ENCODE peak calls at places on chromosomes 12 and 14, in eight cellular contexts. F, T, C, Y, A, J, R and V are unnamed samples.

GRCh38 chr14:96077983-96078686 is 39.0 kb downstream of the C14orf132 start:
- DNase-seq in A (no peak), J (no peak), T (no peak), Y (no peak), F (no peak), C (no peak), R (no peak), V (no peak)

GRCh38 chr12:93361159-93361919 is 16.4 kb upstream of the NUDT4 start:
- DNase-seq in A (no peak), T (peak; percentile 70), C (no peak), Y (no peak), R (no peak), J (no peak), F (peak; percentile 48), V (no peak)

GRCh38 chr12:92602930-92603623 is 99.7 kb upstream of the PLEKHG7 start:
- DNase-seq in A (no peak), C (no peak), R (peak; percentile 64), F (no peak), Y (no peak), J (no peak), T (no peak), V (no peak)

GRCh38 chr14:32724864-32725550 is 213.7 kb upstream of the NPAS3 start:
- DNase-seq in Y (peak; percentile 85), J (no peak), A (no peak), C (no peak), T (peak; percentile 55), F (no peak), R (peak; percentile 92), V (no peak)

GRCh38 chr12:54036620-54037359 is 3.9 kb downstream of the HOXC5 start:
- DNase-seq in J (no peak), C (no peak), A (no peak), F (no peak), R (no peak), Y (no peak), T (no peak), V (no peak)

GRCh38 chr14:22535916-22536315 is 53.1 kb downstream of the DAD1 start:
- DNase-seq in C (no peak), R (no peak), T (no peak), J (no peak), F (no peak), Y (no peak), A (no peak), V (no peak)

GRCh38 chr12:69388371-69388770 is 28.8 kb downstream of the YEATS4 start:
- DNase-seq in A (no peak), T (peak; percentile 53), J (no peak), C (no peak), Y (peak; percentile 34), R (peak; percentile 85), F (no peak), V (no peak)

GRCh38 chr12:57552692-57553321 is 3.0 kb downstream of the KIF5A start:
- DNase-seq in C (no peak), Y (peak; percentile 20), F (no peak), A (no peak), J (no peak), T (no peak), R (peak; percentile 30), V (no peak)

GRCh38 chr12:93902192-93902591 is 225.0 kb downstream of the CRADD start:
- DNase-seq in C (no peak), T (no peak), A (no peak), F (no peak), J (no peak), R (no peak), Y (no peak), V (no peak)

GRCh38 chr12:51529586-51529985 is 61.4 kb upstream of the SCN8A start:
- DNase-seq in J (no peak), F (no peak), C (no peak), A (no peak), Y (no peak), T (no peak), R (no peak), V (no peak)

GRCh38 chr12:132131952-132132351 is 12.2 kb downstream of the DDX51 start:
- DNase-seq in C (no peak), F (no peak), J (no peak), A (no peak), R (no peak), Y (no peak), T (no peak), V (no peak)

GRCh38 chr14:53399057-53399456 is 245.9 kb upstream of the DDHD1 start:
- DNase-seq in C (no peak), F (no peak), A (no peak), J (no peak), Y (no peak), T (peak; percentile 60), R (peak; percentile 78), V (no peak)

GRCh38 chr12:57087689-57088441 is 1.0 kb upstream of the NAB2 start:
- DNase-seq in Y (peak; percentile 90), J (peak; percentile 72), T (peak; percentile 92), F (peak; percentile 86), A (peak; percentile 78), C (peak; percentile 60), R (peak; percentile 94), V (peak; percentile 86)

GRCh38 chr12:115752151-115752550 is 525.3 kb downstream of the MED13L start:
- DNase-seq in F (no peak), A (no peak), T (peak; percentile 3), R (peak; percentile 39), J (no peak), Y (no peak), C (no peak), V (no peak)

GRCh38 chr12:111430418-111431353 is 25.0 kb downstream of the SH2B3 start:
- DNase-seq in F (no peak), A (no peak), Y (no peak), R (no peak), J (peak; percentile 78), T (no peak), C (no peak), V (no peak)

GRCh38 chr12:129719426-129719825 is 184.4 kb downstream of the TMEM132D start:
- DNase-seq in T (no peak), R (no peak), C (no peak), A (no peak), F (no peak), J (no peak), Y (no peak), V (no peak)

GRCh38 chr12:84785951-84786350 is 126.6 kb downstream of the SLC6A15 start:
- DNase-seq in Y (peak; percentile 76), F (no peak), T (no peak), R (no peak), C (no peak), J (no peak), A (no peak), V (no peak)

GRCh38 chr12:84508325-84508861 is 404.2 kb downstream of the SLC6A15 start:
- DNase-seq in R (peak; percentile 67), C (no peak), J (no peak), Y (peak; percentile 46), T (peak; percentile 70), A (no peak), F (no peak), V (no peak)

GRCh38 chr14:96297000-96297399 is 41.0 kb downstream of the BDKRB1 start:
- DNase-seq in F (no peak), C (no peak), J (peak; percentile 15), A (no peak), Y (no peak), R (peak; percentile 40), T (no peak), V (no peak)

GRCh38 chr12:214005-214736 is at the start of gene SLC6A12:
- DNase-seq in C (no peak), J (no peak), F (no peak), Y (no peak), T (no peak), R (no peak), A (no peak), V (no peak)

GRCh38 chr14:104973215-104974145 is 4.7 kb downstream of the AHNAK2 start:
- DNase-seq in Y (peak; percentile 80), R (peak; percentile 96), J (no peak), A (peak; percentile 64), C (no peak), T (peak; percentile 67), F (peak; percentile 73), V (peak; percentile 84)

GRCh38 chr12:69682136-69682755 is 16.9 kb downstream of the BEST3 start:
- DNase-seq in R (no peak), T (no peak), C (no peak), J (no peak), A (no peak), Y (no peak), F (no peak), V (no peak)

GRCh38 chr12:90017316-90017715 is 308.7 kb upstream of the ATP2B1 start:
- DNase-seq in T (no peak), C (no peak), J (no peak), A (no peak), R (no peak), Y (no peak), F (no peak), V (no peak)

GRCh38 chr14:58663494-58664111 is 25.8 kb downstream of the DACT1 start:
- DNase-seq in Y (peak; percentile 62), F (no peak), C (no peak), T (peak; percentile 61), A (no peak), R (peak; percentile 93), J (no peak), V (no peak)

GRCh38 chr12:77087427-77087826 is 22.1 kb upstream of the E2F7 start:
- DNase-seq in Y (no peak), R (peak; percentile 90), F (no peak), C (no peak), A (no peak), J (no peak), T (peak; percentile 83), V (no peak)

GRCh38 chr12:109716092-109716479 is 2.5 kb downstream of the FAM222A start:
- DNase-seq in R (no peak), F (no peak), Y (no peak), C (no peak), J (no peak), A (no peak), T (no peak), V (no peak)
- H3K4me3 ChIP-seq in R (no peak overlapping the region), F (peak overlapping the region; percentile 1), Y (no peak overlapping the region), C (no peak overlapping the region), J (no peak overlapping the region), A (peak overlapping the region; percentile 8), T (no peak overlapping the region), V (peak overlapping the region; percentile 71)

DNA sequence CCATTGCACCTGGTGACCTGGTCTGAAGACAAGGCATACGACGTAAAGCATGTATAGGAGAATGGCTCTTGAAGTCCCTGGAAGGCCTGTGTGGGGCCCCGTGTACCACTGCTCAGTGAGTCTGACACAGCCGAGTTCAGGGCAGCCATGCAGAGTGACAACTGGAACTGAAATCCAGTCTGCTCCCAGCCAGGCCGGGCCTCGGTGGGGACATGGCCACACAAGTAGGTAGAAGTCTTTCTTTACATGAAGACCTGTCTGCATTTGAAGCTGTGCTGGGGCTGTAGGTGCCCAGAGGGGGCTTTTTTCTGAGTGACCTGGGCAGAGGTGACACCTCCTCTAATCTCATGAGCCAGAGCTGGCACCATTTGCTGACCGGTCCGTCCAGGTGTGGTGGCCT is 35.7 kb downstream of the ADGRD1 start:
- DNase-seq in R (no peak), C (no peak), T (no peak), Y (no peak), J (no peak), F (no peak), A (no peak), V (no peak)
- H3K4me3 ChIP-seq in R (no peak overlapping the region), C (no peak overlapping the region), T (no peak overlapping the region), Y (no peak overlapping the region), J (no peak overlapping the region), F (no peak overlapping the region), A (no peak overlapping the region), V (no peak overlapping the region)

GRCh38 chr14:65210827-65211192 is 108.5 kb upstream of the MAX start:
- DNase-seq in F (no peak), A (no peak), C (no peak), T (no peak), J (no peak), R (peak; percentile 29), Y (no peak), V (no peak)
- H3K4me3 ChIP-seq in F (no peak overlapping the region), A (no peak overlapping the region), C (no peak overlapping the region), T (no peak overlapping the region), J (no peak overlapping the region), R (no peak overlapping the region), Y (no peak overlapping the region), V (no peak overlapping the region)

GRCh38 chr12:110028323-110028722 is 20.0 kb downstream of the C12orf76 start:
- DNase-seq in F (no peak), T (no peak), J (no peak), C (no peak), Y (no peak), A (no peak), R (no peak), V (no peak)
- H3K4me3 ChIP-seq in F (no peak overlapping the region), T (no peak overlapping the region), J (no peak overlapping the region), C (no peak overlapping the region), Y (no peak overlapping the region), A (no peak overlapping the region), R (no peak overlapping the region), V (no peak overlapping the region)